ENCODE peak calls at places on chromosomes 7 and 10, in ten cellular contexts. Y, U, L, Q, N, J, A, D, K and X are unnamed samples.

GRCh38 chr7:116524609-116525297 is at the start of gene CAV1:
- DNase-seq in Q (no peak), U (peak), L (peak), K (peak), N (peak), J (peak), A (peak), Y (no peak), D (no peak), X (peak)

GRCh38 chr10:110444009-110444347 is 53.7 kb upstream of the DUSP5 start:
- DNase-seq in U (no peak), N (no peak), K (no peak), D (no peak), A (no peak), Y (no peak), L (no peak), Q (no peak), J (no peak), X (no peak)

GRCh38 chr7:120733143-120733542 is 124.8 kb downstream of the TSPAN12 start:
- DNase-seq in J (no peak), Q (no peak), D (no peak), L (no peak), U (peak), K (peak), A (no peak), Y (no peak), N (no peak), X (peak)

GRCh38 chr7:13144622-13145021 is 457.2 kb downstream of the ARL4A start:
- DNase-seq in Y (no peak), K (peak), L (no peak), N (no peak), U (peak), J (no peak), Q (no peak), A (no peak), D (no peak), X (peak)

GRCh38 chr10:51246156-51246555 is 171.9 kb downstream of the PRKG1 start:
- DNase-seq in A (no peak), N (no peak), L (no peak), Y (no peak), D (no peak), Q (no peak), K (no peak), J (no peak), U (no peak), X (peak)

GRCh38 chr7:2166625-2167280 is 66.0 kb downstream of the MAD1L1 start:
- DNase-seq in K (no peak), L (no peak), N (no peak), Y (no peak), Q (no peak), U (peak), A (no peak), J (no peak), D (no peak), X (peak)

GRCh38 chr7:147578196-147578595 is 1012.4 kb upstream of the C7orf33 start:
- DNase-seq in K (peak), Q (no peak), N (no peak), U (peak), Y (no peak), A (no peak), J (no peak), D (no peak), L (no peak), X (no peak)

GRCh38 chr7:151251328-151251925 is 2.9 kb upstream of the SMARCD3 start:
- DNase-seq in Y (no peak), N (no peak), D (no peak), U (peak), J (peak), Q (no peak), A (no peak), L (no peak), K (peak), X (peak)

GRCh38 chr10:3091346-3091787 is 24.0 kb downstream of the PFKP start:
- DNase-seq in U (peak), A (peak), N (no peak), K (peak), Y (peak), L (no peak), D (no peak), J (no peak), Q (no peak), X (peak)

GRCh38 chr10:69716711-69717560 is 84.8 kb upstream of the COL13A1 start:
- DNase-seq in N (peak), J (peak), A (peak), D (peak), Y (peak), L (peak), K (peak), U (peak), Q (no peak), X (peak)

GRCh38 chr10:70528726-70529362 is 50.3 kb downstream of the PALD1 start:
- DNase-seq in Q (no peak), D (no peak), U (peak), L (no peak), Y (no peak), A (no peak), J (no peak), K (peak), N (no peak), X (peak)

GRCh38 chr7:20330176-20330796 is 414 bp upstream of the ITGB8 start:
- DNase-seq in L (peak), A (peak), J (peak), U (peak), K (peak), D (peak), Q (no peak), Y (peak), N (no peak), X (peak)

GRCh38 chr10:129466703-129467345 is at the start of gene MGMT:
- DNase-seq in L (peak), N (peak), U (peak), A (peak), K (peak), Q (peak), D (peak), J (no peak), Y (peak), X (peak)

GRCh38 chr7:51246258-51247245 is 70.1 kb downstream of the COBL start:
- DNase-seq in N (no peak), U (no peak), A (no peak), L (no peak), D (no peak), K (no peak), Q (no peak), Y (no peak), J (no peak), X (no peak)

GRCh38 chr7:51016546-51016945 is 233.8 kb upstream of the GRB10 start:
- DNase-seq in K (no peak), L (no peak), Y (no peak), U (no peak), Q (no peak), D (no peak), J (no peak), A (no peak), N (no peak), X (no peak)

GRCh38 chr7:4479367-4480039 is 202.6 kb upstream of the FOXK1 start:
- DNase-seq in N (no peak), U (peak), Y (no peak), J (peak), K (peak), A (peak), Q (no peak), L (no peak), D (no peak), X (peak)

GRCh38 chr7:150972094-150972493 is 6.0 kb downstream of the KCNH2 start:
- DNase-seq in L (no peak), Y (no peak), A (no peak), D (no peak), J (peak), U (no peak), K (no peak), N (no peak), Q (no peak), X (peak)

GRCh38 chr7:128378637-128379036 is 17.1 kb upstream of the PRRT4 start:
- DNase-seq in K (no peak), Y (no peak), N (no peak), L (no peak), U (no peak), A (no peak), D (no peak), J (no peak), Q (no peak), X (no peak)

GRCh38 chr10:110840225-110840922 is 31.4 kb upstream of the PDCD4 start:
- DNase-seq in K (no peak), N (no peak), Y (no peak), L (no peak), D (no peak), J (no peak), Q (no peak), U (no peak), A (no peak), X (no peak)

GRCh38 chr10:132134541-132135397 is 52.0 kb upstream of the DPYSL4 start:
- DNase-seq in A (no peak), L (no peak), Q (no peak), D (no peak), J (no peak), N (no peak), U (no peak), K (no peak), Y (no peak), X (no peak)

GRCh38 chr10:102721954-102722353 is 7.5 kb downstream of the SFXN2 start:
- DNase-seq in L (no peak), J (no peak), U (no peak), Y (no peak), A (no peak), D (no peak), K (no peak), Q (no peak), N (no peak), X (no peak)